ENCODE peak calls at places on chromosomes 4 and X, in four cellular contexts. T is fibroblast of lung, Y is Peyer's patch, H is astrocyte. Q is an unnamed sample.

GRCh38 chrX:39854772-39855747 is 242.7 kb downstream of the BCOR start:
- DNase-seq in T (no peak), Y (peak; percentile 75), H (no peak), Q (peak; percentile 57)

GRCh38 chr4:89640620-89641366 is 196.2 kb downstream of the SNCA start:
- DNase-seq in T (peak; percentile 61), Y (peak; percentile 51), H (peak; percentile 51), Q (no peak)

GRCh38 chr4:1082215-1083182 is 30.9 kb downstream of the RNF212 start:
- DNase-seq in T (peak; percentile 81), Y (peak; percentile 85), H (peak; percentile 59), Q (no peak)

GRCh38 chr4:176534566-176534965 is 214.8 kb downstream of the SPCS3 start:
- DNase-seq in T (peak; percentile 92), Y (no peak), H (peak; percentile 90), Q (no peak)

GRCh38 chr4:84470204-84470785 is 28.8 kb downstream of the NKX6-1 start:
- DNase-seq in T (no peak), Y (no peak), H (no peak), Q (peak; percentile 1)

GRCh38 chr4:138312536-138312911 is 70.4 kb upstream of the SLC7A11 start:
- DNase-seq in T (no peak), Y (no peak), H (no peak), Q (no peak)

GRCh38 chrX:114619874-114620273 is 36.0 kb downstream of the HTR2C start:
- DNase-seq in T (no peak), Y (no peak), H (no peak), Q (no peak)

GRCh38 chr4:173436149-173436579 is 37.2 kb upstream of the SCRG1 start:
- DNase-seq in T (peak; percentile 70), Y (no peak), H (peak; percentile 90), Q (no peak)

GRCh38 chr4:127856485-127857447 is 23.9 kb upstream of the PLK4 start:
- DNase-seq in T (peak; percentile 92), Y (no peak), H (peak; percentile 95), Q (no peak)

GRCh38 chrX:74343327-74343969 is 39.5 kb downstream of the ZCCHC13 start:
- DNase-seq in T (no peak), Y (no peak), H (no peak), Q (no peak)

GRCh38 chr4:676871-677235 is 2.5 kb downstream of the MYL5 start:
- DNase-seq in T (no peak), Y (peak; percentile 75), H (no peak), Q (peak; percentile 89)

GRCh38 chr4:157204634-157205244 is 15.8 kb upstream of the GRIA2 start:
- DNase-seq in T (no peak), Y (peak; percentile 55), H (no peak), Q (no peak)

GRCh38 chr4:145482209-145483021 is 762 bp downstream of the SMAD1 start:
- DNase-seq in T (peak; percentile 83), Y (peak; percentile 60), H (peak; percentile 82), Q (peak; percentile 68)

GRCh38 chr4:108690738-108691137 is 40.3 kb downstream of the OSTC start:
- DNase-seq in T (peak; percentile 19), Y (no peak), H (no peak), Q (no peak)

GRCh38 chr4:145618210-145618911 is 824 bp upstream of the MMAA start:
- DNase-seq in T (no peak), Y (no peak), H (no peak), Q (peak; percentile 40)

GRCh38 chrX:119015407-119016242 is 41.2 kb downstream of the LONRF3 start:
- DNase-seq in T (peak; percentile 70), Y (peak; percentile 59), H (peak; percentile 77), Q (peak; percentile 59)

GRCh38 chr4:13615162-13615561 is 12.4 kb downstream of the BOD1L1 start:
- DNase-seq in T (no peak), Y (no peak), H (no peak), Q (peak; percentile 64)

DNA sequence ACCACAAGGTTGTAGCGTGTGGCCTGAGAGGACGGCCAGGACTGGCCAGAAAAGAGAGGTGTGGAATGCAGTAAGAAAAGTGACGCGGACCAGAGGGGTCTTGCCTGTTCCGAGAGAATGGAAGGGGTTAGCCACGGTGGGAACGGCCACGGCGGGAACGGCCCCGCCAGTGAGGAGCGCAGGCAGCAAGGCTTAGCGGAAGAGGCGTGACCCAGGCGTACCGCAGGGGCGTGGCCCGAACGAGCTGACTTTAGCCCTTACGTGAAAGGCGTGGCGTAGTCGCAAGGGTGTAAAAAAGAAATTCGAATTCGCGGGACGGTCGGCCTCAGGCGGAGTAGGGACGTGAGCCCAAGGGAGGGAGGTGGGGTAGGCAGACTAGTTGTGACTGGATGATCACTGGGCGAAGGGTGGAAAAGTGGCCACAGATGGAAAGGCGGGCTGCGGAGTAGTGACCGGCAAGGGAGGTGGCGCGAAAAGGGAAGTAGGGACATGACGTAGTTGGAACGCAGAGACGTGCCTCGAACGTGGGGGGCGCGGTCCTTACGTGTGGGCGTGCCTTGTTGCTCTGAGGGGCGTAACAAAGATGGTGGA is 10.4 kb upstream of the CLTRN start:
- DNase-seq in T (peak; percentile 91), Y (peak; percentile 97), H (peak; percentile 92), Q (peak; percentile 91)
- H3K27ac ChIP-seq in T (peak overlapping the region; percentile 99), Y (peak overlapping the region; percentile 99), H (peak overlapping the region; percentile 100), Q (peak overlapping the region; percentile 86)

GRCh38 chr4:48043504-48043903 is 26.9 kb downstream of the NIPAL1 start:
- DNase-seq in T (no peak), Y (no peak), H (no peak), Q (no peak)
- H3K4me1 ChIP-seq in T (no peaks in the 10 kb centered on the region), Y (peaks cover 16% of the 10 kb centered on the region), H (no peaks in the 10 kb centered on the region), Q (peaks cover 82% of the 10 kb centered on the region)

GRCh38 chr4:5081441-5081999 is 30.2 kb downstream of the STK32B start:
- DNase-seq in T (no peak), Y (no peak), H (no peak), Q (no peak)
- TF ChIP-seq CTCF in T (no peak), Y (no peak), H (no peak), Q (no peak)

DNA sequence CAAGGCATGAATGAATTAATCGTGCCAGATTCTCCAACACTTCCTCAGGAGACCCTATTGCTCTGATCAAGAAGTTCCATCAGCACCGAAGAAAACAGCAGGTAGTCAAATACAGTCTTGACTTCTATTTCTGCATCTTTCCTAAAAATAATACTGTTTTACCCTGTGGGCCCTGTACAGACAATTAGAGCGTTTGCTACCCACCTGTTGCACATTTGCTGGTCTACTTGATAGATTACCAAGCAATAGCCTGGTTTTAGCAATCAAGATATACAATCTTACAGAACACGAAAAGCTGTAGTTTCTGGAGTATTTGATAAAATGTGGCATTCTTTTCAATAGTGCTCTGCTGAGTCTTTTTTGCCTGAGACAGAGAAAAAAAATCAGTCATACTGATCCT is 12.3 kb downstream of the GPR174 start:
- DNase-seq in T (no peak), Y (no peak), H (no peak), Q (no peak)
- H3K27ac ChIP-seq in T (no peak overlapping the region), Y (peak overlapping the region; percentile 17), H (no peak overlapping the region), Q (no peak overlapping the region)

DNA sequence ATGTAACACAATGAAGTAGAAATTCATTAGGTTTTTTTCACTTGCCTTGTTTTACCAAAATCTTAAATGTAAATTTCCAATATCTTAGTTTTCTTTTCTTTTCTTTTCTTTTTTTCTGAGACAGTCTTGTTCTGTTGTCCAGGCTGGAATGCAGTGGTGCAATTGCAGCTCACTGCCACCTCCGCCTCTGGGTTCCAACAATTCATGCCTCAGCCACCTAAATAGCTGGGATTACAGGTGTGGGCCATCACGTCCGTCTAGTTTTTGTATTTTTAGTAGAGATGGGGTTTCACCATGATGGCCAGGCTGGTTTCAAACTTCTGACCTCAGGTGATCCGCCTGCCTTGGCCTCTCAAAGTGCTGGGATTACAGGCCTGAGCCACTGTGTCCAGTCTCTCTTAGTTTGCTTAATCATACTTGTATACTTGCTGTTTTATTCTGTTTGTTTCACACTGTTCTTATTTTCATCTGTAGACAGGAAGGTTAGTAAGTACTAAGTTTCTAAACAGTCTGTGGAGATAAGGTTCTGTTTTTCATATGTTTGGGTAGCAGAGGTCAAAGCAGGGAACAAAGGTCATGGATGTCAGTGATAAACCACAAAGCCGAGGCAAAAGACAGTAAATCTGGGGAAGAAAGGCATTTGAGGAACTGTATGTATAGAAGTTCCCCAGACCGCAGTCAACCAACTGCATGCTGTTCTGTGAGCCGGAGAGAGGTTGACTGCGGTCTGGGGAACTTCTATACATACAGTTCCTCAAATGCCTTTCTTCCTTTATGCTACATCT is 129.1 kb downstream of the CBR4 start:
- DNase-seq in T (no peak), Y (no peak), H (no peak), Q (no peak)
- H3K4me1 ChIP-seq in T (peaks cover 38% of the 10 kb centered on the region), Y (peaks cover 31% of the 10 kb centered on the region), H (peaks cover 62% of the 10 kb centered on the region), Q (no peaks in the 10 kb centered on the region)

GRCh38 chr4:142475663-142476062 is 370.4 kb downstream of the INPP4B start:
- DNase-seq in T (peak; percentile 56), Y (no peak), H (no peak), Q (no peak)

GRCh38 chr4:142480244-142480643 is 365.9 kb downstream of the INPP4B start:
- DNase-seq in T (peak; percentile 12), Y (no peak), H (peak; percentile 64), Q (no peak)

GRCh38 chr4:142473218-142473959 is 372.7 kb downstream of the INPP4B start:
- DNase-seq in T (no peak), Y (peak; percentile 52), H (no peak), Q (no peak)

GRCh38 chr4:142473960-142474338 is 372.2 kb downstream of the INPP4B start:
- DNase-seq in T (no peak), Y (no peak), H (no peak), Q (peak; percentile 5)

DNA sequence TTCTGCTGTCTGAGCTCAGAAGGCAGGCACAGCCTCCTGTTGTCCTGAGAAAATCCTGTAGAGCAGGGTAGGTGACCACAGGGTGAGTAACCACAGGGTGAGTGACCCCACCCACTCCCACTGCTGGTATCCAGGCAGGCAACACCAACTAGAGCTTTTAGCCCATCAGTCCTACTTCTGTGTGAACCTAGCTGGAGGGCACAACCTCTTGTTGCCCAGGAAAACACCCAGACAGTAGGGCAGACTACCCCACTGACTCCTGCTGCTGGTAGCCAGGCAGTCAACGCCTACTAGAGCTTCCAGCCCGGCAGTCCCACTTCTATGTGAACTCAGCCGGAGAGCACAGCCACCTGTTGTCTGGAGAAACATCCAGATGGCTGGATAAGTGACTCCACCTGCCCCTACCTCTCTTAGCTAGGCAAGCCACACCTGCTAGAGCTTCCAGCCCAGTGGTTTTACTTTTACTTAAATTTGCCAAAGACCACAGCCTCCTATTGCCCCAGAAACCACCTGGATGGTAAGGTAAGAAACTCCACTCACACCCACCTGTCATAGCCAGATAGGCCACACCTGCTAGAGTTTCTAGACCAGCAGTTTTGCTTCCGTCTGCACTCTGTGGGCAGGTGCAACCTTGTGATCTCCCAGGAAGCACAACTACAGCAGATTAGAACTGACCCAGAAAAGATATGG is 371.6 kb downstream of the INPP4B start:
- DNase-seq in T (no peak), Y (peak; percentile 50), H (peak; percentile 22), Q (no peak)
- TF ChIP-seq CTCF in T (no peak), Y (no peak), H (no peak), Q (no peak)

GRCh38 chr4:64903986-64904385 is 494.7 kb upstream of the TECRL start:
- DNase-seq in T (no peak), Y (no peak), H (no peak), Q (no peak)
- H3K27ac ChIP-seq in T (no peak overlapping the region), Y (no peak overlapping the region), H (no peak overlapping the region), Q (no peak overlapping the region)

GRCh38 chrX:13029341-13029740 is 15.1 kb downstream of the FAM9C start:
- DNase-seq in T (peak; percentile 44), Y (no peak), H (no peak), Q (no peak)

GRCh38 chrX:13028871-13029336 is 15.5 kb downstream of the FAM9C start:
- DNase-seq in T (no peak), Y (no peak), H (no peak), Q (no peak)

GRCh38 chrX:13029831-13030771 is 14.3 kb downstream of the FAM9C start:
- DNase-seq in T (no peak), Y (no peak), H (no peak), Q (no peak)

GRCh38 chrX:13024911-13025454 is 19.4 kb downstream of the FAM9C start:
- DNase-seq in T (no peak), Y (no peak), H (no peak), Q (no peak)

GRCh38 chrX:13026877-13027652 is 17.4 kb downstream of the FAM9C start:
- DNase-seq in T (no peak), Y (no peak), H (no peak), Q (no peak)
- H3K4me1 ChIP-seq in T (peaks cover 10% of the 10 kb centered on the region), Y (peaks cover 24% of the 10 kb centered on the region), H (peaks cover 17% of the 10 kb centered on the region), Q (peaks cover 16% of the 10 kb centered on the region)